ENCODE peak calls at places on chromosomes 1 and 21, in eight cellular contexts. S is activated T-cell treated with anti-CD3 and anti-CD28 coated beads for 24 hours; A is KG1; J is adrenal gland; Z is tibial nerve; B is ureter; P is ELF-1; X is stimulated activated CD4-positive, alpha-beta T cell treated with anti-CD3 and anti-CD28 coated beads, TNF-alpha, amount 100 ng/mL, for 24 hours. T is an unnamed sample.

GRCh38 chr1:65359888-65360287 is 50.5 kb downstream of the DNAJC6 start:
- DNase-seq in S (no peak), A (no peak), J (no peak), Z (no peak), B (no peak), P (no peak), X (no peak), T (no peak)

GRCh38 chr1:160488347-160489058 is 34.6 kb downstream of the SLAMF6 start:
- DNase-seq in S (no peak), A (no peak), J (no peak), Z (no peak), B (no peak), P (no peak), X (no peak), T (no peak)

GRCh38 chr1:7109901-7110300 is 324.6 kb downstream of the CAMTA1 start:
- DNase-seq in S (no peak), A (no peak), J (no peak), Z (no peak), B (no peak), P (no peak), X (no peak), T (no peak)

GRCh38 chr1:224333309-224333926 is 3.4 kb upstream of the NVL start:
- DNase-seq in S (no peak), A (peak; percentile 66), J (no peak), Z (no peak), B (no peak), P (peak; percentile 13), X (no peak), T (peak; percentile 64)

GRCh38 chr1:36321119-36321951 is 2.1 kb downstream of the EVA1B start:
- DNase-seq in S (no peak), A (no peak), J (peak; percentile 76), Z (peak; percentile 78), B (peak; percentile 84), P (peak; percentile 92), X (no peak), T (peak; percentile 92)

GRCh38 chr1:206145771-206146290 is 28.6 kb upstream of the AVPR1B start:
- DNase-seq in S (no peak), A (no peak), J (no peak), Z (no peak), B (no peak), P (no peak), X (no peak), T (no peak)

GRCh38 chr1:203126151-203126865 is 1.2 kb upstream of the ADORA1 start:
- DNase-seq in S (no peak), A (no peak), J (no peak), Z (no peak), B (no peak), P (peak; percentile 60), X (no peak), T (peak; percentile 49)

GRCh38 chr21:35508389-35508888 is 459.3 kb upstream of the RUNX1 start:
- DNase-seq in S (no peak), A (peak; percentile 72), J (peak; percentile 53), Z (peak; percentile 67), B (peak; percentile 61), P (peak; percentile 81), X (no peak), T (peak; percentile 78)

GRCh38 chr1:89790592-89790991 is 30.2 kb upstream of the LRRC8D start:
- DNase-seq in S (no peak), A (no peak), J (no peak), Z (no peak), B (no peak), P (no peak), X (no peak), T (no peak)